ENCODE peak calls at places on chromosomes 16 and 17, in seven cellular contexts. G, X, A, Q, Z, H and N are unnamed samples.

GRCh38 chr17:48841395-48841831 is 10.6 kb downstream of the CALCOCO2 start:
- DNase-seq in G (peak), X (peak), A (no peak), Q (no peak), Z (no peak), H (no peak), N (peak)

GRCh38 chr17:28575126-28575795 is 1.4 kb downstream of the ALDOC start:
- DNase-seq in G (no peak), X (no peak), A (no peak), Q (no peak), Z (no peak), H (no peak), N (no peak)

GRCh38 chr17:2190014-2190413 is 113.6 kb downstream of the SMG6 start:
- DNase-seq in G (peak), X (no peak), A (no peak), Q (no peak), Z (no peak), H (no peak), N (peak)

GRCh38 chr16:67428146-67428731 is 2.7 kb upstream of the HSD11B2 start:
- DNase-seq in G (peak), X (peak), A (peak), Q (peak), Z (peak), H (no peak), N (peak)

GRCh38 chr17:30031214-30031869 is 85.3 kb upstream of the NSRP1 start:
- DNase-seq in G (no peak), X (peak), A (no peak), Q (no peak), Z (no peak), H (no peak), N (no peak)

GRCh38 chr16:77675464-77676324 is 46.6 kb upstream of the NUDT7 start:
- DNase-seq in G (peak), X (peak), A (peak), Q (peak), Z (peak), H (peak), N (peak)

GRCh38 chr17:59378621-59379194 is 47.3 kb downstream of the YPEL2 start:
- DNase-seq in G (peak), X (peak), A (no peak), Q (no peak), Z (no peak), H (no peak), N (peak)

GRCh38 chr17:559699-560378 is 154.8 kb downstream of the VPS53 start:
- DNase-seq in G (peak), X (peak), A (no peak), Q (peak), Z (no peak), H (peak), N (peak)

GRCh38 chr16:18846416-18846815 is 45.1 kb upstream of the ARL6IP1 start:
- DNase-seq in G (no peak), X (no peak), A (no peak), Q (no peak), Z (no peak), H (no peak), N (no peak)

GRCh38 chr17:253091-253846 is 71.8 kb upstream of the DOC2B start:
- DNase-seq in G (no peak), X (no peak), A (peak), Q (no peak), Z (no peak), H (peak), N (no peak)

GRCh38 chr17:43456661-43457361 is 27.0 kb upstream of the DHX8 start:
- DNase-seq in G (no peak), X (peak), A (no peak), Q (no peak), Z (peak), H (no peak), N (peak)

GRCh38 chr16:12410842-12411490 is 392.7 kb downstream of the CPPED1 start:
- DNase-seq in G (no peak), X (no peak), A (no peak), Q (no peak), Z (no peak), H (no peak), N (no peak)

GRCh38 chr17:71926746-71927398 is 193.9 kb upstream of the SOX9 start:
- DNase-seq in G (no peak), X (peak), A (no peak), Q (no peak), Z (no peak), H (no peak), N (peak)

GRCh38 chr16:81737885-81738536 is 41.1 kb upstream of the PLCG2 start:
- DNase-seq in G (peak), X (peak), A (peak), Q (peak), Z (peak), H (peak), N (peak)

GRCh38 chr17:79955961-79956735 is 79.5 kb downstream of the TBC1D16 start:
- DNase-seq in G (no peak), X (no peak), A (peak), Q (no peak), Z (no peak), H (peak), N (no peak)

GRCh38 chr16:27515874-27516353 is 33.8 kb downstream of the GTF3C1 start:
- DNase-seq in G (peak), X (peak), A (peak), Q (no peak), Z (peak), H (no peak), N (peak)

GRCh38 chr17:80789356-80789902 is 202.2 kb upstream of the CHMP6 start:
- DNase-seq in G (peak), X (peak), A (peak), Q (no peak), Z (peak), H (peak), N (peak)

GRCh38 chr16:53282975-53283946 is 151.0 kb upstream of the RBL2 start:
- DNase-seq in G (peak), X (peak), A (no peak), Q (peak), Z (no peak), H (no peak), N (peak)

GRCh38 chr17:42647778-42648177 is 11.3 kb upstream of the TUBG2 start:
- DNase-seq in G (no peak), X (peak), A (no peak), Q (no peak), Z (no peak), H (no peak), N (no peak)

GRCh38 chr17:7774037-7774659 is 56.6 kb downstream of the DNAH2 start:
- DNase-seq in G (peak), X (no peak), A (no peak), Q (no peak), Z (no peak), H (no peak), N (peak)